ENCODE peak calls at places on chromosomes 5 and 9, in nine cellular contexts. L is substantia nigra; T is NCI-H1105 treated with DMSO at 0.1 percent for 48 hours; O is naive thymus-derived CD4-positive, alpha-beta T cell; F is foreskin fibroblast; M is activated CD8-positive, alpha-beta memory T cell treated with anti-CD3 and anti-CD28 coated beads, Interleukin-2, amount 10 ng/mL, durations not matched to agents 7 days and 5 days; X is mesendoderm; R is NCI-H524; Y is small intestine. N is an unnamed sample.

GRCh38 chr9:37914154-37914551 is 10.2 kb upstream of the SLC25A51 start:
- DNase-seq in L (no peak), T (no peak), O (no peak), F (no peak), M (no peak), X (no peak), R (no peak), Y (no peak), N (no peak)

GRCh38 chr5:84131372-84131771 is 253.3 kb downstream of the EDIL3 start:
- DNase-seq in L (no peak), T (peak), O (no peak), F (no peak), M (no peak), X (no peak), R (peak), Y (no peak), N (no peak)

GRCh38 chr5:149675467-149676201 is 54.5 kb upstream of the PPARGC1B start:
- DNase-seq in L (no peak), T (peak), O (no peak), F (no peak), M (no peak), X (no peak), R (no peak), Y (peak), N (peak)

GRCh38 chr5:10222326-10222725 is 27.4 kb downstream of the ATPSCKMT start:
- DNase-seq in L (no peak), T (no peak), O (no peak), F (no peak), M (no peak), X (no peak), R (no peak), Y (no peak), N (no peak)

GRCh38 chr9:114896344-114896743 is 34.0 kb downstream of the TNFSF8 start:
- DNase-seq in L (no peak), T (no peak), O (no peak), F (no peak), M (no peak), X (no peak), R (no peak), Y (no peak), N (no peak)

GRCh38 chr9:137320555-137321384 is 18.7 kb upstream of the NRARP start:
- DNase-seq in L (no peak), T (no peak), O (no peak), F (no peak), M (peak), X (no peak), R (no peak), Y (no peak), N (peak)

GRCh38 chr5:91293131-91293530 is 90.0 kb downstream of the ARRDC3 start:
- DNase-seq in L (no peak), T (no peak), O (no peak), F (no peak), M (peak), X (peak), R (no peak), Y (no peak), N (no peak)

GRCh38 chr9:129414377-129415021 is 206.4 kb downstream of the C9orf50 start:
- DNase-seq in L (peak), T (no peak), O (peak), F (peak), M (no peak), X (no peak), R (peak), Y (no peak), N (peak)

GRCh38 chr5:150999704-151000452 is 20.5 kb upstream of the GPX3 start:
- DNase-seq in L (no peak), T (no peak), O (no peak), F (no peak), M (no peak), X (no peak), R (peak), Y (no peak), N (no peak)

GRCh38 chr5:72346396-72346795 is 26.2 kb downstream of the PTCD2 start:
- DNase-seq in L (no peak), T (no peak), O (no peak), F (no peak), M (no peak), X (no peak), R (no peak), Y (peak), N (no peak)

GRCh38 chr5:74543162-74543995 is 97.1 kb downstream of the ENC1 start:
- DNase-seq in L (no peak), T (no peak), O (no peak), F (peak), M (no peak), X (peak), R (peak), Y (peak), N (no peak)

GRCh38 chr9:88011005-88011766 is 36.9 kb upstream of the CDK20 start:
- DNase-seq in L (no peak), T (peak), O (no peak), F (no peak), M (no peak), X (peak), R (no peak), Y (no peak), N (no peak)

N was measured in transverse colon.